ENCODE peak calls at places on chromosomes 16 and 17, in seven cellular contexts. K, S, Y, H, O, I and G are unnamed samples.

GRCh38 chr17:9632741-9633140 is 12.6 kb upstream of the USP43 start:
- DNase-seq in I (no peak), Y (no peak), K (no peak), H (no peak), O (no peak), S (no peak), G (no peak)

GRCh38 chr17:55238931-55239297 is 25.8 kb upstream of the HLF start:
- DNase-seq in O (no peak), Y (no peak), I (peak; percentile 64), S (no peak), H (peak; percentile 67), K (no peak), G (no peak)

GRCh38 chr17:61805399-61805798 is 57.9 kb downstream of the BRIP1 start:
- DNase-seq in Y (peak; percentile 32), H (no peak), O (no peak), S (peak; percentile 74), I (no peak), K (no peak), G (peak; percentile 28)

GRCh38 chr16:53915452-53916160 is 211.7 kb downstream of the FTO start:
- DNase-seq in Y (no peak), S (no peak), I (no peak), H (no peak), O (no peak), K (peak; percentile 63), G (no peak)

GRCh38 chr17:28247671-28248556 is 71.1 kb upstream of the TMEM97 start:
- DNase-seq in I (peak; percentile 70), H (peak; percentile 76), Y (no peak), O (peak; percentile 19), S (peak; percentile 8), K (no peak), G (peak; percentile 10)

GRCh38 chr17:42288078-42288984 is at the start of gene STAT5A:
- DNase-seq in H (peak; percentile 81), K (no peak), I (peak; percentile 81), Y (peak; percentile 61), O (no peak), S (peak; percentile 69), G (peak; percentile 85)

GRCh38 chr17:47693667-47694017 is 319 bp upstream of the TBKBP1 start:
- DNase-seq in K (no peak), O (no peak), Y (no peak), H (no peak), S (no peak), I (no peak), G (peak; percentile 45)

GRCh38 chr17:17305282-17305801 is 2.2 kb downstream of the NT5M start:
- DNase-seq in H (no peak), K (no peak), O (no peak), S (no peak), Y (no peak), I (no peak), G (peak; percentile 50)

GRCh38 chr16:81453091-81453728 is 8.6 kb downstream of the CMIP start:
- DNase-seq in K (no peak), H (no peak), S (no peak), I (no peak), Y (no peak), O (no peak), G (no peak)
- H3K4me1 ChIP-seq in K (peaks cover 15% of the 10 kb centered on the region), H (peaks cover 17% of the 10 kb centered on the region), S (peaks cover 6% of the 10 kb centered on the region), I (peaks cover 14% of the 10 kb centered on the region), Y (peaks cover 14% of the 10 kb centered on the region), O (peaks cover 16% of the 10 kb centered on the region), G (peaks cover 43% of the 10 kb centered on the region)

GRCh38 chr16:57401943-57402640 is 2.5 kb upstream of the CCL17 start:
- DNase-seq in K (no peak), I (no peak), H (no peak), Y (no peak), S (no peak), O (no peak), G (no peak)

GRCh38 chr16:57406881-57407280 is 2.3 kb downstream of the CCL17 start:
- DNase-seq in Y (no peak), S (no peak), H (no peak), I (no peak), K (no peak), O (no peak), G (no peak)

GRCh38 chr16:57407521-57408353 is 3.2 kb downstream of the CCL17 start:
- DNase-seq in O (no peak), S (no peak), K (no peak), H (no peak), Y (no peak), I (no peak), G (no peak)

GRCh38 chr16:57403965-57404817 is at the start of gene CCL17:
- DNase-seq in O (no peak), K (no peak), S (no peak), Y (no peak), I (no peak), H (no peak), G (no peak)

GRCh38 chr16:57405194-57405593 is 627 bp downstream of the CCL17 start:
- DNase-seq in S (no peak), H (no peak), K (no peak), O (no peak), Y (no peak), I (no peak), G (no peak)
- H3K18ac ChIP-seq in S (no peak overlapping the region), H (no peak overlapping the region), K (no peak overlapping the region), O (no peak overlapping the region), Y (no peak overlapping the region), I (no peak overlapping the region), G (no peak overlapping the region)

GRCh38 chr17:57255776-57256681 is at the start of gene MSI2:
- DNase-seq in Y (peak; percentile 56), O (no peak), S (peak; percentile 78), K (peak; percentile 75), H (peak; percentile 90), I (peak; percentile 87), G (peak; percentile 84)
- H3K4me1 ChIP-seq in Y (peaks cover 4% of the 10 kb centered on the region), O (peaks cover 6% of the 10 kb centered on the region), S (no peaks in the 10 kb centered on the region), K (peaks cover 28% of the 10 kb centered on the region), H (peaks cover 2% of the 10 kb centered on the region), I (peaks cover 14% of the 10 kb centered on the region), G (peaks cover 7% of the 10 kb centered on the region)

GRCh38 chr16:85850344-85850880 is 48.5 kb upstream of the IRF8 start:
- DNase-seq in K (no peak), Y (no peak), S (no peak), H (no peak), O (no peak), I (no peak), G (no peak)
- H3K18ac ChIP-seq in K (no peak overlapping the region), Y (no peak overlapping the region), S (no peak overlapping the region), H (no peak overlapping the region), O (no peak overlapping the region), I (peak overlapping the region; percentile 17), G (no peak overlapping the region)

GRCh38 chr16:4179020-4179419 is 62.8 kb upstream of the ADCY9 start:
- DNase-seq in S (peak; percentile 54), I (no peak), O (no peak), K (no peak), Y (peak; percentile 77), H (peak; percentile 11), G (peak; percentile 37)

GRCh38 chr16:4180511-4180910 is 61.4 kb downstream of the SRL start:
- DNase-seq in S (no peak), H (no peak), O (no peak), Y (no peak), I (no peak), K (no peak), G (no peak)

GRCh38 chr16:4179763-4180260 is 62.1 kb downstream of the SRL start:
- DNase-seq in K (no peak), H (no peak), I (no peak), Y (peak; percentile 50), O (no peak), S (no peak), G (peak; percentile 23)

GRCh38 chr16:4176794-4177438 is 60.7 kb upstream of the ADCY9 start:
- DNase-seq in K (no peak), Y (no peak), O (no peak), S (peak; percentile 73), H (peak; percentile 12), I (no peak), G (peak; percentile 49)

DNA sequence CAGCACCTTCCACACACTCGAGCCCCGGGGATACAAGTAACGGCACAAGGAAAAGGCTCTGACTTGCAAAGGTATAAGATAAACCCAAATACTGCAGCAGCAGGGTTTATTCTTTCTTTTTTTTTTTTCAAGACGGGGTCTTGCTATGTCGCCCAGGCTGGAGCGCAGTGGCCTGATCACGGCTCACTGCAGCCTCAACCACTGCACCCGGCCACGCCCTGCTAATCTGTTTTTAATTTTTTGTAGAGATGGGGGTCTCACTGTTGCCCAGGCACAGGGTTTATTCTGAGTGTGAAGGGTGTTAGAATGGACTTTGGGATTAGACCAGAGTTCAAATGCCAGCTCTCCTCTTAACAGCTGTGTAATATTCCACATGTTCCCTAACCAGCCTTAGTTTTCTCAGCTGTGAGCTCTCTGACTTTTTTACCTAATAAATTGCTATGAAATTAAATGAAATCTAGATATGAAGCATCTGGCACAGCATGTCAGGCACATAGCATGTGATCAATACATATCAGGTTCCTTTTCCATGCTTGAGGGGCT is 62.3 kb upstream of the ADCY9 start:
- DNase-seq in I (no peak), S (no peak), O (no peak), H (no peak), Y (no peak), K (no peak), G (no peak)
- H3K4me1 ChIP-seq in I (no peaks in the 10 kb centered on the region), S (peaks cover 14% of the 10 kb centered on the region), O (no peaks in the 10 kb centered on the region), H (no peaks in the 10 kb centered on the region), Y (peaks cover 7% of the 10 kb centered on the region), K (no peaks in the 10 kb centered on the region), G (peaks cover 8% of the 10 kb centered on the region)

DNA sequence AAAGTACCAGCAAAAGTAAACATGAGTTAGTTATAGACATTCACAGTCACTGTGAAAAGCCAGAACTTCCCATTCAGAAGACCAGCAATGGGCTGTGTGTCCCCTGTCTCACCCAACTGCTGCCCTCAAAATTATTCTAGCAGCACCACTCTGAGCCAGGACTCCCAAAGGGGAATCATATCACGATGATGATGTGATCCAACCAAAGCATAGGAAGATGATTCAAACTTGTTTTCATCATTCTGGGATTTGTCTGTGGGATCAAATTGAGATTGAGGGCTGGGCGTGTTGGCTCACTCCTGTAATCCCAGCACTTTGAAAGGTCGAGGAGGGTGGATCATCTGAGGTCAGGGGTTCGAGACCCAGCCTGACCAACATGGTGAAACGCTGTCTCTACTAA is 6.4 kb upstream of the NAT9 start:
- DNase-seq in K (no peak), S (no peak), Y (no peak), O (no peak), I (no peak), H (no peak), G (no peak)
- H3K18ac ChIP-seq in K (no peak overlapping the region), S (no peak overlapping the region), Y (no peak overlapping the region), O (no peak overlapping the region), I (no peak overlapping the region), H (no peak overlapping the region), G (no peak overlapping the region)

GRCh38 chr17:67785122-67785477 is 40.2 kb upstream of the BPTF start:
- DNase-seq in K (no peak), H (no peak), Y (no peak), O (no peak), I (no peak), S (no peak), G (no peak)

GRCh38 chr17:67784364-67785121 is 40.8 kb upstream of the BPTF start:
- DNase-seq in I (no peak), S (no peak), H (peak; percentile 11), K (no peak), O (no peak), Y (no peak), G (no peak)

DNA sequence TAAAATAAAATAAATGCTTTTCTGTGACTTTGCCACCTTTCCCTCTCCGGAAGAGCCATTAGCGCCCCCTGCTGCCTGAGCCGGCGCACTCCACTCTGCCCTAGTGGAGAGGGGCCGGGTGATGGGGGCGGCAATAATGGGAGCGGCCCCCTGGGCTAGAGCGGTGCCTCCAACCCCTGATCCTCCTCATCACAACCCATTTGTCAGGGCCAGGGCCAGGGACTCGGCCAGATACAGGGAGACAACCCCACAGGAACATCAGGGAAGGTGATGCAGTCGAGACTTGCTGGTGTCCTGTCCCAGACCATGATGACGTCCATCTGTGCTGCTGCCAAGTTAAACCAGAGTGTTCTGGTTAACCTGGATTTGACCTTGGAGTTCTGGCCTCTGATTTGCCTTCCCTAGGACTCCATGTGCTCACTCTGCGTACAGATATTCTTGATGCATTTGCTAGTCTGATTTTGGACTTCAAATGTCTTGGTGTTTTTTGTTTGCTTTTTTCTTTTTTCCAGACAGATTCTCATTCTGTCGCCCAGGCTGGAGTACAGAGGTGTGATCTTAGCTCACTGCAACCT is 46.1 kb upstream of the BPTF start:
- DNase-seq in I (peak; percentile 88), O (peak; percentile 34), Y (no peak), H (peak; percentile 71), S (peak; percentile 61), K (peak; percentile 20), G (peak; percentile 27)
- H3K4me1 ChIP-seq in I (no peaks in the 10 kb centered on the region), O (no peaks in the 10 kb centered on the region), Y (no peaks in the 10 kb centered on the region), H (no peaks in the 10 kb centered on the region), S (peaks cover 3% of the 10 kb centered on the region), K (no peaks in the 10 kb centered on the region), G (peaks cover 3% of the 10 kb centered on the region)